ENCODE peak calls at places on chromosome 3, in ten cellular contexts. W is heart right ventricle, L is aorta, T is stomach, P is left ventricle myocardium inferior, G is psoas muscle, F is iPS DF 6.9, V is sigmoid colon, S is upper lobe of right lung, X is cardiac muscle cell. R is an unnamed sample. For H3K27me3 and H3K9me3, the result is how much of the 10 kb centered on the place peaks cover.

GRCh38 chr3:183392166-183393034 is 36.0 kb downstream of the MCF2L2 start:
- DNase-seq in W (no peak), L (no peak), T (no peak), P (no peak), G (no peak), F (no peak), V (no peak), S (no peak), X (peak), R (no peak)

GRCh38 chr3:40989141-40990061 is 209.9 kb upstream of the CTNNB1 start:
- DNase-seq in W (no peak), L (no peak), T (no peak), P (no peak), G (no peak), F (no peak), V (no peak), S (no peak), X (no peak), R (no peak)

GRCh38 chr3:185711255-185711870 is 113.5 kb downstream of the IGF2BP2 start:
- DNase-seq in W (no peak), L (no peak), T (no peak), P (no peak), G (no peak), F (no peak), V (no peak), S (no peak), X (no peak), R (no peak)

GRCh38 chr3:69092030-69092513 is 7.3 kb downstream of the ARL6IP5 start:
- DNase-seq in W (no peak), L (no peak), T (no peak), P (no peak), G (no peak), F (no peak), V (no peak), S (no peak), X (no peak), R (no peak)

GRCh38 chr3:96354742-96355141 is 459.7 kb upstream of the EPHA6 start:
- DNase-seq in W (no peak), L (no peak), T (no peak), P (no peak), G (no peak), F (no peak), V (no peak), S (no peak), X (no peak), R (no peak)

GRCh38 chr3:37686225-37686624 is 175.5 kb upstream of the CTDSPL start:
- DNase-seq in W (no peak), L (no peak), T (no peak), P (no peak), G (no peak), F (no peak), V (no peak), S (no peak), X (no peak), R (no peak)

GRCh38 chr3:52109556-52110380 is 44.5 kb downstream of the POC1A start:
- DNase-seq in W (no peak), L (peak), T (no peak), P (no peak), G (peak), F (no peak), V (peak), S (no peak), X (no peak), R (no peak)

GRCh38 chr3:195855471-195856409 is 44.0 kb upstream of the MUC4 start:
- DNase-seq in W (no peak), L (no peak), T (no peak), P (no peak), G (no peak), F (no peak), V (no peak), S (no peak), X (no peak), R (no peak)

GRCh38 chr3:13886593-13887129 is 6.8 kb upstream of the WNT7A start:
- DNase-seq in W (no peak), L (no peak), T (no peak), P (no peak), G (no peak), F (no peak), V (no peak), S (peak), X (no peak), R (no peak)

GRCh38 chr3:170640737-170641171 is 54.9 kb upstream of the SLC7A14 start:
- DNase-seq in W (no peak), L (no peak), T (no peak), P (no peak), G (no peak), F (no peak), V (no peak), S (no peak), X (no peak), R (no peak)

GRCh38 chr3:187946031-187946691 is 200.9 kb upstream of the BCL6 start:
- DNase-seq in W (no peak), L (no peak), T (no peak), P (no peak), G (no peak), F (no peak), V (no peak), S (no peak), X (no peak), R (no peak)

GRCh38 chr3:138136208-138136607 is 4.0 kb upstream of the A4GNT start:
- DNase-seq in W (no peak), L (no peak), T (no peak), P (no peak), G (no peak), F (no peak), V (no peak), S (no peak), X (no peak), R (no peak)

GRCh38 chr3:134336587-134336986 is 37.7 kb downstream of the AMOTL2 start:
- DNase-seq in W (no peak), L (no peak), T (no peak), P (no peak), G (peak), F (no peak), V (no peak), S (no peak), X (no peak), R (no peak)

GRCh38 chr3:192825657-192826200 is 91.9 kb downstream of the MB21D2 start:
- DNase-seq in W (no peak), L (no peak), T (no peak), P (no peak), G (no peak), F (no peak), V (no peak), S (no peak), X (no peak), R (no peak)

GRCh38 chr3:147424325-147424910 is 15.3 kb downstream of the ZIC1 start:
- DNase-seq in W (no peak), L (no peak), T (no peak), P (no peak), G (no peak), F (no peak), V (no peak), S (no peak), X (no peak), R (no peak)

GRCh38 chr3:147422226-147422933 is 13.2 kb downstream of the ZIC1 start:
- DNase-seq in W (no peak), L (no peak), T (no peak), P (no peak), G (no peak), F (no peak), V (no peak), S (no peak), X (no peak), R (no peak)

GRCh38 chr3:147423601-147424324 is 14.6 kb downstream of the ZIC1 start:
- DNase-seq in W (no peak), L (no peak), T (no peak), P (no peak), G (no peak), F (no peak), V (no peak), S (no peak), X (no peak), R (no peak)

GRCh38 chr3:147421184-147421912 is 12.2 kb downstream of the ZIC1 start:
- DNase-seq in W (no peak), L (no peak), T (no peak), P (no peak), G (no peak), F (no peak), V (no peak), S (no peak), X (peak), R (no peak)

GRCh38 chr3:147422934-147423599 is 13.9 kb downstream of the ZIC1 start:
- DNase-seq in W (no peak), L (no peak), T (no peak), P (no peak), G (no peak), F (no peak), V (no peak), S (no peak), X (peak), R (no peak)
- H3K27me3 ChIP-seq in W (half or more), L (under half), T (under half), P (half or more), G (under half), F (half or more), V (half or more), S (half or more), X (half or more), R (half or more)

GRCh38 chr3:110598847-110599490 is 472.6 kb upstream of the NECTIN3 start:
- DNase-seq in W (no peak), L (no peak), T (no peak), P (no peak), G (no peak), F (peak), V (no peak), S (no peak), X (no peak), R (no peak)
- H3K9me3 ChIP-seq in W (under half), L (under half), T (under half), P (under half), G (under half), F (under half), V (under half), S (under half), X (under half), R (under half)

GRCh38 chr3:103711670-103712069 is 1276.9 kb downstream of the ZPLD1 start:
- DNase-seq in W (no peak), L (no peak), T (no peak), P (no peak), G (no peak), F (no peak), V (no peak), S (no peak), X (no peak), R (no peak)
- H3K4me3 ChIP-seq in W (no peak), L (no peak), T (no peak), P (no peak), G (no peak), F (no peak), V (no peak), S (no peak), X (no peak), R (no peak)

GRCh38 chr3:78992400-78992799 is 775.4 kb downstream of the ROBO1 start:
- DNase-seq in W (no peak), L (no peak), T (no peak), P (no peak), G (no peak), F (no peak), V (no peak), S (no peak), X (no peak), R (no peak)

GRCh38 chr3:78993375-78993774 is 774.4 kb downstream of the ROBO1 start:
- DNase-seq in W (no peak), L (no peak), T (no peak), P (no peak), G (no peak), F (no peak), V (no peak), S (no peak), X (no peak), R (no peak)

GRCh38 chr3:78995087-78995486 is 772.7 kb downstream of the ROBO1 start:
- DNase-seq in W (no peak), L (no peak), T (no peak), P (no peak), G (no peak), F (no peak), V (no peak), S (no peak), X (no peak), R (no peak)

GRCh38 chr3:78992830-78993229 is 775.0 kb downstream of the ROBO1 start:
- DNase-seq in W (no peak), L (no peak), T (no peak), P (no peak), G (no peak), F (no peak), V (no peak), S (no peak), X (no peak), R (no peak)

DNA sequence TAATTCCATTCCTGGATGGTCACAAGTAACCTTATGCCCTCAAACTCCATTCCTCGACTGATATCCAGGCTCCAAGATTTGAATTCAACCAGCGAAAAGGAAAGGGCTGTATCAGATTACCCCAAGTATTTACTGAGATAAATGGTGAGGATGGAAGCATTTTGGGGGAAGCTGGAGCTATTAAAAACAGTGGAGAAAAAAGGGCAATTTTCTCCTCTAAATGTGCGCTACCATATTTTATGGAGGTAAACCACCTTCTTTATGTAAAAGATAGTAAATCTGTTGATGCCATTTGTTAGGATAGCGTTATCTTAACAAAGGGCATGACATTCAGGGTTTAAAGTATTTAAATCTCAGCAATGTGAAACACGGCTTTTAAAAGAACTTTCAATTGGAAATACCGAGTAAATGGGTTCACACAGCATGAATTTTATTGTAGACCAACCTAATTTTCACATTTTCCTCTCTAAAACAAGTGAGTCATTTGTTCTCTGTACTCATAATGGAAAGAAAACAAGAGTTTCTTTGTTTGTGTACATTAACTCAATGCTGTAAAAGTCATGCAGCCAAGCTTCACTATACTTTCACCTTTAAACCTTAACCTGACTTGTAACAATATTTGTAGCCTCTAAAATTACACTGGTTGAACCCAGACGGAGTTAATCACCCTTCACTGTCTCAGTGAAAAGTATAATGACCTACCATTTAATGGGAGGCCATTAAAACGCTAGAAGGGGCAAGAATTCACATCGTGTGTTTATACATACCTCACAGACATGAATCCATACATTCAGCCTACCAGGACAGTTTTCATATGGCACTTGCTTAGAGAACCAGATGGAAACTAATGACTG is 773.4 kb downstream of the ROBO1 start:
- DNase-seq in W (no peak), L (no peak), T (no peak), P (no peak), G (no peak), F (peak), V (no peak), S (no peak), X (no peak), R (no peak)
- H3K27me3 ChIP-seq in W (under half), L (under half), T (under half), P (under half), G (under half), F (under half), V (under half), S (under half), X (under half), R (under half)

DNA sequence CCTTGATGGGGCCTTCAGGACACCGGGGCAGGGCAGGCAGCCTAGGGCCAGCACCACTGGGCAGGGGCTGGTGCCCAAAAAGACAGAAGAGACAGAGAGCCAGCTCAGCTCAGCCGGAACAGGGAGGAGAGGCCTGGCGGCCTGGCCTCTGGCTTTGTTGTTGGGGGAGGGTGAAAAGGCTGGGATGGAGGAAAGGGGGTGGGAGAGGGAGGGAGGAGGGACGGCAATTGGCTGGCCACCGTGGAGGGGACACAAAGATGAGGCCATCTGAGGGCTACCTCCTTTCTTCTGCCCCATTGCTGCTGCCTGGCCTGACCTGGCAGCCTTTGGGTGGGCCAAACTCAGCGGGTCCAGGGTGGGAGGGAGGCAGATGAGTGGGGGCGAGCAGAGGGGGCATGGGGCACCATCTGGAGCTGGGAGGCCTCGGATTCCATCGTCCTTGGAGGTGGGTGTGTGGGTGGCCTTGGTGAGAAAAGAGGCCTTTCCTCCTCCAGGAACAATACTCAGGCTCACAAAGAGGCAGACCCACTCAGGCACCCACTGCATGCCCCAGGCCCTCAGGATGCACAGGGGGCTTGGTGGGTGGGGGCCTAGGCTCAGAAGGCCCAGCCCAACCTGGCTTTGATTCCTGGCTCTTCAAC is 9.3 kb downstream of the EFCC1 start:
- DNase-seq in W (no peak), L (no peak), T (no peak), P (no peak), G (no peak), F (no peak), V (no peak), S (no peak), X (no peak), R (no peak)
- H3K9me3 ChIP-seq in W (under half), L (under half), T (under half), P (under half), G (under half), F (under half), V (under half), S (under half), X (under half), R (under half)

GRCh38 chr3:130897316-130897715 is 3.4 kb downstream of the ATP2C1 start:
- DNase-seq in W (no peak), L (no peak), T (no peak), P (no peak), G (no peak), F (no peak), V (no peak), S (no peak), X (no peak), R (no peak)

GRCh38 chr3:130894130-130894872 is 417 bp downstream of the ATP2C1 start:
- DNase-seq in W (peak), L (peak), T (peak), P (peak), G (peak), F (no peak), V (peak), S (peak), X (peak), R (no peak)

GRCh38 chr3:130895690-130896089 is 1.8 kb downstream of the ATP2C1 start:
- DNase-seq in W (no peak), L (no peak), T (no peak), P (no peak), G (no peak), F (no peak), V (no peak), S (no peak), X (no peak), R (no peak)

GRCh38 chr3:130894873-130895330 is 1.0 kb downstream of the ATP2C1 start:
- DNase-seq in W (no peak), L (no peak), T (no peak), P (no peak), G (no peak), F (no peak), V (no peak), S (no peak), X (peak), R (no peak)

GRCh38 chr3:130896101-130896500 is 2.2 kb downstream of the ATP2C1 start:
- DNase-seq in W (no peak), L (no peak), T (no peak), P (no peak), G (no peak), F (no peak), V (no peak), S (no peak), X (no peak), R (no peak)
- H3K4me3 ChIP-seq in W (no peak), L (no peak), T (no peak), P (no peak), G (peak), F (no peak), V (no peak), S (peak), X (peak), R (no peak)

DNA sequence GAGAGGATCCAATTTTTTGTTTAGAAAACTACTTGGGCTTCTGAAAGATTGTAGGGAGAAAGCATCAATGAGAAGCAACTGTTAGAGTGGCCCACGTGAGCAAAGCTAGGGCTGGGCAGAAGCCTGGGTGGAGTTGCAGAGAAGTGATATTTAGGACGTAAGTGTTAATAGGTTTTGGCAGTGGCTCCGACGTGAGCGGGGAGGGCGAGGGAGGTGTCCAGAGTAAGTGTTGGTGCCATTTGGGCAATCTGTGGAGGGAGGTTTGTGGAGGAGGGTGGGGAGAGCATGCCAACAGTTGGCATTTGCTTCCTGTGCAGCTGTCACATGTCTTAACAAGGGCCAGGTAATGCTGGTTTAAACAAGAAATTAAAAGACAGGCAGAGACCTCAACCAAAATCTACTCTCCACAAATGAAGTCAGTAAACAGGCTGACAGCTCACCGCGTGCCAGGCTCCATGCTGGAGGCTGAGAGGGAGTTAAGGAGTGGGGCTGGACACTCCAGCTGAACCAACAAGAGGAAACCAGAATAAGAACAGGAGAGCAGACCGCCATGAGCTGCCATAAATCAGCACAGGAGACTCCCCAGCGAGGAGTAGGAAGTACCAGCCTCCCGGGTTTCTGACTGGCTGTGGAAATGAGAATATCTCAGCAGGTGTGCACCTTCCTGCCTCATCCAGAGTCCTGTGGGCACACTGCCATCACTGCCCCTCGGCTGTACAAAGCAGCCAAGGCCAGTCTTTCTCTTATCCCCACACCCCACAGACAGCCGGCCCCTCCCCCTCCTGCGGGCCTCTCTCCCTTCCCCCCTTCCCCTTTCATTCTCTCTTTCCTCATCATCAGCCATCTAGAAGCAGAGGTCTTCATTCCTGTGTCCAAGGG is 232.6 kb downstream of the ABHD5 start:
- DNase-seq in W (no peak), L (no peak), T (no peak), P (no peak), G (no peak), F (no peak), V (no peak), S (no peak), X (no peak), R (no peak)
- H3K27me3 ChIP-seq in W (under half), L (under half), T (under half), P (half or more), G (under half), F (under half), V (under half), S (under half), X (under half), R (under half)